ENCODE peak calls at places on chromosomes 6 and 20, in eight cellular contexts. One of them, this sample, is unnamed.
A peak's percentile ranks its signal among the peaks of the same experiment; 100 is the strongest.

GRCh38 chr6:82841309-82841708 is 224.3 kb downstream of the UBE3D start:
- DNase-seq in endothelial cell: no peak
- DNase-seq in DMS153: no peak
- DNase-seq in heart left ventricle: no peak
- DNase-seq in nucleus accumbens: no peak
- DNase-seq in kidney glomerular epithelial cell: no peak
- DNase-seq in iris pigment epithelial cell: no peak
- DNase-seq in stimulated activated CD8-positive, alpha-beta memory T cell treated with anti-CD3 and anti-CD28 coated beads, Interleukin-12 subunit alpha, Interleukin-12 subunit beta, amount 100 ng/mL, for 4 hours: no peak
- DNase-seq in this sample: no peak

GRCh38 chr6:169075211-169075621 is 178.4 kb downstream of the THBS2 start:
- DNase-seq in kidney glomerular epithelial cell: no peak
- DNase-seq in heart left ventricle: peak; percentile 65
- DNase-seq in endothelial cell: no peak
- DNase-seq in stimulated activated CD8-positive, alpha-beta memory T cell treated with anti-CD3 and anti-CD28 coated beads, Interleukin-12 subunit alpha, Interleukin-12 subunit beta, amount 100 ng/mL, for 4 hours: no peak
- DNase-seq in DMS153: no peak
- DNase-seq in iris pigment epithelial cell: peak; percentile 96
- DNase-seq in nucleus accumbens: no peak
- DNase-seq in this sample: no peak

GRCh38 chr6:67689329-67689728 is 945.8 kb upstream of the ADGRB3 start:
- DNase-seq in DMS153: no peak
- DNase-seq in stimulated activated CD8-positive, alpha-beta memory T cell treated with anti-CD3 and anti-CD28 coated beads, Interleukin-12 subunit alpha, Interleukin-12 subunit beta, amount 100 ng/mL, for 4 hours: no peak
- DNase-seq in heart left ventricle: no peak
- DNase-seq in nucleus accumbens: no peak
- DNase-seq in kidney glomerular epithelial cell: no peak
- DNase-seq in endothelial cell: no peak
- DNase-seq in iris pigment epithelial cell: no peak
- DNase-seq in this sample: no peak

GRCh38 chr20:330233-331149 is 5.1 kb downstream of the SOX12 start:
- DNase-seq in iris pigment epithelial cell: peak; percentile 58
- DNase-seq in heart left ventricle: peak; percentile 49
- DNase-seq in kidney glomerular epithelial cell: peak; percentile 41
- DNase-seq in DMS153: peak; percentile 23
- DNase-seq in nucleus accumbens: peak; percentile 32
- DNase-seq in stimulated activated CD8-positive, alpha-beta memory T cell treated with anti-CD3 and anti-CD28 coated beads, Interleukin-12 subunit alpha, Interleukin-12 subunit beta, amount 100 ng/mL, for 4 hours: peak; percentile 34
- DNase-seq in endothelial cell: peak; percentile 53
- DNase-seq in this sample: peak; percentile 33

GRCh38 chr20:48490976-48491657 is 336.7 kb downstream of the PREX1 start:
- DNase-seq in stimulated activated CD8-positive, alpha-beta memory T cell treated with anti-CD3 and anti-CD28 coated beads, Interleukin-12 subunit alpha, Interleukin-12 subunit beta, amount 100 ng/mL, for 4 hours: no peak
- DNase-seq in nucleus accumbens: no peak
- DNase-seq in heart left ventricle: no peak
- DNase-seq in endothelial cell: no peak
- DNase-seq in iris pigment epithelial cell: no peak
- DNase-seq in kidney glomerular epithelial cell: no peak
- DNase-seq in DMS153: no peak
- DNase-seq in this sample: no peak

GRCh38 chr6:101458341-101458740 is 64.8 kb downstream of the GRIK2 start:
- DNase-seq in kidney glomerular epithelial cell: no peak
- DNase-seq in iris pigment epithelial cell: peak; percentile 30
- DNase-seq in heart left ventricle: no peak
- DNase-seq in endothelial cell: no peak
- DNase-seq in DMS153: no peak
- DNase-seq in stimulated activated CD8-positive, alpha-beta memory T cell treated with anti-CD3 and anti-CD28 coated beads, Interleukin-12 subunit alpha, Interleukin-12 subunit beta, amount 100 ng/mL, for 4 hours: no peak
- DNase-seq in nucleus accumbens: no peak
- DNase-seq in this sample: no peak

GRCh38 chr20:40435146-40435545 is 253.9 kb downstream of the MAFB start:
- DNase-seq in DMS153: no peak
- DNase-seq in iris pigment epithelial cell: no peak
- DNase-seq in heart left ventricle: no peak
- DNase-seq in stimulated activated CD8-positive, alpha-beta memory T cell treated with anti-CD3 and anti-CD28 coated beads, Interleukin-12 subunit alpha, Interleukin-12 subunit beta, amount 100 ng/mL, for 4 hours: no peak
- DNase-seq in endothelial cell: no peak
- DNase-seq in nucleus accumbens: no peak
- DNase-seq in kidney glomerular epithelial cell: no peak
- DNase-seq in this sample: no peak

GRCh38 chr6:119370063-119370462 is 20.5 kb upstream of the MAN1A1 start:
- DNase-seq in kidney glomerular epithelial cell: no peak
- DNase-seq in iris pigment epithelial cell: no peak
- DNase-seq in heart left ventricle: no peak
- DNase-seq in DMS153: no peak
- DNase-seq in endothelial cell: no peak
- DNase-seq in nucleus accumbens: no peak
- DNase-seq in stimulated activated CD8-positive, alpha-beta memory T cell treated with anti-CD3 and anti-CD28 coated beads, Interleukin-12 subunit alpha, Interleukin-12 subunit beta, amount 100 ng/mL, for 4 hours: no peak
- DNase-seq in this sample: no peak

GRCh38 chr6:21742238-21742660 is 148.7 kb downstream of the SOX4 start:
- DNase-seq in kidney glomerular epithelial cell: peak; percentile 23
- DNase-seq in stimulated activated CD8-positive, alpha-beta memory T cell treated with anti-CD3 and anti-CD28 coated beads, Interleukin-12 subunit alpha, Interleukin-12 subunit beta, amount 100 ng/mL, for 4 hours: no peak
- DNase-seq in heart left ventricle: no peak
- DNase-seq in endothelial cell: no peak
- DNase-seq in DMS153: no peak
- DNase-seq in iris pigment epithelial cell: peak; percentile 96
- DNase-seq in nucleus accumbens: no peak
- DNase-seq in this sample: no peak

GRCh38 chr6:136016228-136017225 is 165.0 kb downstream of the PDE7B start:
- DNase-seq in DMS153: no peak
- DNase-seq in endothelial cell: no peak
- DNase-seq in nucleus accumbens: no peak
- DNase-seq in stimulated activated CD8-positive, alpha-beta memory T cell treated with anti-CD3 and anti-CD28 coated beads, Interleukin-12 subunit alpha, Interleukin-12 subunit beta, amount 100 ng/mL, for 4 hours: no peak
- DNase-seq in kidney glomerular epithelial cell: no peak
- DNase-seq in heart left ventricle: no peak
- DNase-seq in iris pigment epithelial cell: no peak
- DNase-seq in this sample: no peak

GRCh38 chr20:52789716-52790115 is 182.4 kb upstream of the TSHZ2 start:
- DNase-seq in nucleus accumbens: no peak
- DNase-seq in DMS153: no peak
- DNase-seq in iris pigment epithelial cell: no peak
- DNase-seq in stimulated activated CD8-positive, alpha-beta memory T cell treated with anti-CD3 and anti-CD28 coated beads, Interleukin-12 subunit alpha, Interleukin-12 subunit beta, amount 100 ng/mL, for 4 hours: no peak
- DNase-seq in heart left ventricle: no peak
- DNase-seq in kidney glomerular epithelial cell: no peak
- DNase-seq in endothelial cell: no peak
- DNase-seq in this sample: no peak

GRCh38 chr6:141443668-141444067 is 689.1 kb upstream of the GJE1 start:
- DNase-seq in DMS153: no peak
- DNase-seq in iris pigment epithelial cell: no peak
- DNase-seq in kidney glomerular epithelial cell: no peak
- DNase-seq in heart left ventricle: no peak
- DNase-seq in endothelial cell: no peak
- DNase-seq in stimulated activated CD8-positive, alpha-beta memory T cell treated with anti-CD3 and anti-CD28 coated beads, Interleukin-12 subunit alpha, Interleukin-12 subunit beta, amount 100 ng/mL, for 4 hours: no peak
- DNase-seq in nucleus accumbens: no peak
- DNase-seq in this sample: no peak

GRCh38 chr6:41228616-41229015 is 467 bp downstream of the TREML4 start:
- DNase-seq in iris pigment epithelial cell: peak; percentile 23
- DNase-seq in heart left ventricle: no peak
- DNase-seq in kidney glomerular epithelial cell: no peak
- DNase-seq in DMS153: no peak
- DNase-seq in endothelial cell: no peak
- DNase-seq in nucleus accumbens: no peak
- DNase-seq in stimulated activated CD8-positive, alpha-beta memory T cell treated with anti-CD3 and anti-CD28 coated beads, Interleukin-12 subunit alpha, Interleukin-12 subunit beta, amount 100 ng/mL, for 4 hours: no peak
- DNase-seq in this sample: no peak

GRCh38 chr6:43884660-43885022 is 114.6 kb downstream of the VEGFA start:
- DNase-seq in DMS153: no peak
- DNase-seq in iris pigment epithelial cell: no peak
- DNase-seq in heart left ventricle: no peak
- DNase-seq in endothelial cell: no peak
- DNase-seq in stimulated activated CD8-positive, alpha-beta memory T cell treated with anti-CD3 and anti-CD28 coated beads, Interleukin-12 subunit alpha, Interleukin-12 subunit beta, amount 100 ng/mL, for 4 hours: no peak
- DNase-seq in nucleus accumbens: no peak
- DNase-seq in kidney glomerular epithelial cell: no peak
- DNase-seq in this sample: no peak

GRCh38 chr20:25317351-25318075 is 69.6 kb downstream of the PYGB start:
- DNase-seq in nucleus accumbens: no peak
- DNase-seq in iris pigment epithelial cell: no peak
- DNase-seq in kidney glomerular epithelial cell: no peak
- DNase-seq in stimulated activated CD8-positive, alpha-beta memory T cell treated with anti-CD3 and anti-CD28 coated beads, Interleukin-12 subunit alpha, Interleukin-12 subunit beta, amount 100 ng/mL, for 4 hours: no peak
- DNase-seq in DMS153: no peak
- DNase-seq in heart left ventricle: no peak
- DNase-seq in endothelial cell: no peak
- DNase-seq in this sample: no peak

GRCh38 chr6:56318851-56319250 is 71.5 kb upstream of the COL21A1 start:
- DNase-seq in heart left ventricle: no peak
- DNase-seq in DMS153: no peak
- DNase-seq in endothelial cell: no peak
- DNase-seq in stimulated activated CD8-positive, alpha-beta memory T cell treated with anti-CD3 and anti-CD28 coated beads, Interleukin-12 subunit alpha, Interleukin-12 subunit beta, amount 100 ng/mL, for 4 hours: no peak
- DNase-seq in kidney glomerular epithelial cell: no peak
- DNase-seq in nucleus accumbens: no peak
- DNase-seq in iris pigment epithelial cell: no peak
- DNase-seq in this sample: no peak

GRCh38 chr6:12716298-12716853 is at the start of gene PHACTR1:
- DNase-seq in endothelial cell: no peak
- DNase-seq in iris pigment epithelial cell: no peak
- DNase-seq in kidney glomerular epithelial cell: no peak
- DNase-seq in nucleus accumbens: no peak
- DNase-seq in stimulated activated CD8-positive, alpha-beta memory T cell treated with anti-CD3 and anti-CD28 coated beads, Interleukin-12 subunit alpha, Interleukin-12 subunit beta, amount 100 ng/mL, for 4 hours: no peak
- DNase-seq in heart left ventricle: no peak
- DNase-seq in DMS153: no peak
- DNase-seq in this sample: no peak

GRCh38 chr6:13302291-13302690 is 26.0 kb downstream of the TBC1D7 start:
- DNase-seq in DMS153: no peak
- DNase-seq in endothelial cell: no peak
- DNase-seq in kidney glomerular epithelial cell: no peak
- DNase-seq in heart left ventricle: no peak
- DNase-seq in iris pigment epithelial cell: no peak
- DNase-seq in stimulated activated CD8-positive, alpha-beta memory T cell treated with anti-CD3 and anti-CD28 coated beads, Interleukin-12 subunit alpha, Interleukin-12 subunit beta, amount 100 ng/mL, for 4 hours: no peak
- DNase-seq in nucleus accumbens: peak; percentile 59
- DNase-seq in this sample: peak; percentile 53

GRCh38 chr6:46113370-46113769 is 16.4 kb upstream of the ENPP4 start:
- DNase-seq in heart left ventricle: no peak
- DNase-seq in iris pigment epithelial cell: no peak
- DNase-seq in DMS153: peak; percentile 88
- DNase-seq in kidney glomerular epithelial cell: no peak
- DNase-seq in stimulated activated CD8-positive, alpha-beta memory T cell treated with anti-CD3 and anti-CD28 coated beads, Interleukin-12 subunit alpha, Interleukin-12 subunit beta, amount 100 ng/mL, for 4 hours: no peak
- DNase-seq in endothelial cell: no peak
- DNase-seq in nucleus accumbens: no peak
- DNase-seq in this sample: no peak

GRCh38 chr20:33685328-33686007 is 717 bp downstream of the E2F1 start:
- DNase-seq in nucleus accumbens: no peak
- DNase-seq in kidney glomerular epithelial cell: no peak
- DNase-seq in stimulated activated CD8-positive, alpha-beta memory T cell treated with anti-CD3 and anti-CD28 coated beads, Interleukin-12 subunit alpha, Interleukin-12 subunit beta, amount 100 ng/mL, for 4 hours: no peak
- DNase-seq in endothelial cell: no peak
- DNase-seq in iris pigment epithelial cell: no peak
- DNase-seq in heart left ventricle: no peak
- DNase-seq in DMS153: peak; percentile 51
- DNase-seq in this sample: no peak

GRCh38 chr6:122736606-122737005 is 42.9 kb upstream of the FABP7 start:
- DNase-seq in nucleus accumbens: no peak
- DNase-seq in kidney glomerular epithelial cell: no peak
- DNase-seq in iris pigment epithelial cell: no peak
- DNase-seq in endothelial cell: no peak
- DNase-seq in heart left ventricle: no peak
- DNase-seq in stimulated activated CD8-positive, alpha-beta memory T cell treated with anti-CD3 and anti-CD28 coated beads, Interleukin-12 subunit alpha, Interleukin-12 subunit beta, amount 100 ng/mL, for 4 hours: no peak
- DNase-seq in DMS153: no peak
- DNase-seq in this sample: no peak

GRCh38 chr6:89989742-89990141 is 95.5 kb downstream of the GJA10 start:
- DNase-seq in iris pigment epithelial cell: peak; percentile 81
- DNase-seq in heart left ventricle: no peak
- DNase-seq in endothelial cell: no peak
- DNase-seq in stimulated activated CD8-positive, alpha-beta memory T cell treated with anti-CD3 and anti-CD28 coated beads, Interleukin-12 subunit alpha, Interleukin-12 subunit beta, amount 100 ng/mL, for 4 hours: no peak
- DNase-seq in nucleus accumbens: no peak
- DNase-seq in kidney glomerular epithelial cell: peak; percentile 94
- DNase-seq in DMS153: no peak
- DNase-seq in this sample: no peak

GRCh38 chr6:11329841-11330765 is 97.6 kb upstream of the NEDD9 start:
- DNase-seq in DMS153: no peak
- DNase-seq in endothelial cell: no peak
- DNase-seq in heart left ventricle: no peak
- DNase-seq in stimulated activated CD8-positive, alpha-beta memory T cell treated with anti-CD3 and anti-CD28 coated beads, Interleukin-12 subunit alpha, Interleukin-12 subunit beta, amount 100 ng/mL, for 4 hours: no peak
- DNase-seq in kidney glomerular epithelial cell: no peak
- DNase-seq in nucleus accumbens: no peak
- DNase-seq in iris pigment epithelial cell: no peak
- DNase-seq in this sample: no peak

GRCh38 chr6:14758421-14759043 is 487.3 kb upstream of the JARID2 start:
- DNase-seq in iris pigment epithelial cell: peak; percentile 21
- DNase-seq in stimulated activated CD8-positive, alpha-beta memory T cell treated with anti-CD3 and anti-CD28 coated beads, Interleukin-12 subunit alpha, Interleukin-12 subunit beta, amount 100 ng/mL, for 4 hours: no peak
- DNase-seq in DMS153: peak; percentile 87
- DNase-seq in kidney glomerular epithelial cell: no peak
- DNase-seq in nucleus accumbens: peak; percentile 35
- DNase-seq in endothelial cell: no peak
- DNase-seq in heart left ventricle: no peak
- DNase-seq in this sample: peak; percentile 58

GRCh38 chr6:156562019-156562418 is 215.2 kb upstream of the ARID1B start:
- DNase-seq in stimulated activated CD8-positive, alpha-beta memory T cell treated with anti-CD3 and anti-CD28 coated beads, Interleukin-12 subunit alpha, Interleukin-12 subunit beta, amount 100 ng/mL, for 4 hours: no peak
- DNase-seq in endothelial cell: no peak
- DNase-seq in DMS153: no peak
- DNase-seq in kidney glomerular epithelial cell: no peak
- DNase-seq in iris pigment epithelial cell: no peak
- DNase-seq in nucleus accumbens: no peak
- DNase-seq in heart left ventricle: no peak
- DNase-seq in this sample: no peak

GRCh38 chr20:58017970-58018530 is 210.4 kb downstream of the ANKRD60 start:
- DNase-seq in endothelial cell: no peak
- DNase-seq in stimulated activated CD8-positive, alpha-beta memory T cell treated with anti-CD3 and anti-CD28 coated beads, Interleukin-12 subunit alpha, Interleukin-12 subunit beta, amount 100 ng/mL, for 4 hours: no peak
- DNase-seq in nucleus accumbens: no peak
- DNase-seq in kidney glomerular epithelial cell: no peak
- DNase-seq in DMS153: no peak
- DNase-seq in iris pigment epithelial cell: no peak
- DNase-seq in heart left ventricle: no peak
- DNase-seq in this sample: no peak